ENCODE peak calls at places on chromosomes 12 and 14, in four cellular contexts. L, O, H and V are unnamed samples.

GRCh38 chr12:52043386-52044212 is 7.6 kb upstream of the NR4A1 start:
- DNase-seq in L (no peak), O (no peak), H (no peak), V (no peak)

GRCh38 chr14:77889971-77890442 is 90.1 kb downstream of the ADCK1 start:
- DNase-seq in L (no peak), O (peak; percentile 80), H (no peak), V (peak; percentile 13)

GRCh38 chr14:96279564-96279963 is 23.6 kb downstream of the BDKRB1 start:
- DNase-seq in L (no peak), O (no peak), H (no peak), V (no peak)

GRCh38 chr12:3168775-3169221 is 91.6 kb downstream of the TSPAN9 start:
- DNase-seq in L (no peak), O (peak; percentile 99), H (no peak), V (peak; percentile 85)

GRCh38 chr12:77833329-77833728 is 2.6 kb downstream of the NAV3 start:
- DNase-seq in L (no peak), O (no peak), H (no peak), V (no peak)

GRCh38 chr14:31926123-31926522 is 151.0 kb upstream of the ARHGAP5 start:
- DNase-seq in L (peak; percentile 35), O (peak; percentile 53), H (peak; percentile 60), V (no peak)

GRCh38 chr12:123546281-123546680 is 12.8 kb upstream of the RILPL1 start:
- DNase-seq in L (no peak), O (peak; percentile 40), H (no peak), V (no peak)

GRCh38 chr14:74628418-74628817 is 16.4 kb upstream of the LTBP2 start:
- DNase-seq in L (no peak), O (no peak), H (no peak), V (no peak)

GRCh38 chr14:53035796-53036195 is 84.9 kb upstream of the FERMT2 start:
- DNase-seq in L (no peak), O (peak; percentile 44), H (peak; percentile 20), V (no peak)

GRCh38 chr14:26370118-26370517 is 227.7 kb downstream of the NOVA1 start:
- DNase-seq in L (no peak), O (peak; percentile 4), H (peak; percentile 8), V (no peak)

GRCh38 chr12:26298785-26299621 is 103.6 kb downstream of the SSPN start:
- DNase-seq in L (peak; percentile 28), O (peak; percentile 83), H (peak; percentile 80), V (no peak)

GRCh38 chr14:91899213-91899612 is 31.9 kb upstream of the TC2N start:
- DNase-seq in L (no peak), O (no peak), H (no peak), V (no peak)

GRCh38 chr12:6961695-6962284 is 8.7 kb downstream of the PHB2 start:
- DNase-seq in L (peak; percentile 82), O (peak; percentile 77), H (peak; percentile 61), V (no peak)

GRCh38 chr12:97912943-97913342 is 450.3 kb downstream of the RMST start:
- DNase-seq in L (no peak), O (no peak), H (no peak), V (no peak)

GRCh38 chr14:68779761-68780323 is 13.0 kb downstream of the ZFP36L1 start:
- DNase-seq in L (no peak), O (peak; percentile 91), H (peak; percentile 55), V (no peak)

GRCh38 chr12:78559441-78559840 is 305.1 kb upstream of the SYT1 start:
- DNase-seq in L (no peak), O (peak; percentile 6), H (no peak), V (no peak)

GRCh38 chr12:113291586-113291985 is 43.3 kb downstream of the SLC8B1 start:
- DNase-seq in L (no peak), O (no peak), H (no peak), V (no peak)

GRCh38 chr12:54682674-54683073 is 34.5 kb upstream of the DCD start:
- DNase-seq in L (no peak), O (no peak), H (no peak), V (no peak)

GRCh38 chr14:78157855-78158436 is 12.2 kb upstream of the NRXN3 start:
- DNase-seq in L (peak; percentile 14), O (peak; percentile 1), H (no peak), V (no peak)

GRCh38 chr12:49470986-49471385 is 67.8 kb upstream of the KCNH3 start:
- DNase-seq in L (no peak), O (peak; percentile 23), H (no peak), V (no peak)

GRCh38 chr12:2268478-2269286 is 215.9 kb downstream of the CACNA1C start:
- DNase-seq in L (no peak), O (peak; percentile 81), H (no peak), V (peak; percentile 59)

GRCh38 chr12:123398177-123398916 is 14.4 kb downstream of the KMT5A start:
- DNase-seq in L (no peak), O (peak; percentile 37), H (peak; percentile 87), V (no peak)

GRCh38 chr12:31369712-31370521 is 44.0 kb upstream of the SINHCAF start:
- DNase-seq in L (no peak), O (peak; percentile 51), H (peak; percentile 60), V (no peak)

GRCh38 chr12:109510196-109510595 is 32.8 kb downstream of the UBE3B start:
- DNase-seq in L (no peak), O (no peak), H (no peak), V (no peak)

GRCh38 chr12:120639771-120640721 is at the start of gene CABP1:
- DNase-seq in L (peak; percentile 83), O (no peak), H (no peak), V (no peak)

GRCh38 chr12:68359669-68360068 is 27.5 kb upstream of the MDM1 start:
- DNase-seq in L (no peak), O (no peak), H (no peak), V (no peak)

GRCh38 chr12:22054155-22054554 is 8.1 kb downstream of the CMAS start:
- DNase-seq in L (no peak), O (no peak), H (no peak), V (no peak)

GRCh38 chr12:3820122-3820521 is 53.1 kb downstream of the PARP11 start:
- DNase-seq in L (no peak), O (peak; percentile 65), H (no peak), V (no peak)

GRCh38 chr14:51776102-51776894 is 84.1 kb upstream of the GNG2 start:
- DNase-seq in L (peak; percentile 34), O (peak; percentile 68), H (peak; percentile 58), V (no peak)

GRCh38 chr14:37608649-37609048 is 13.2 kb downstream of the TTC6 start:
- DNase-seq in L (no peak), O (no peak), H (no peak), V (no peak)

GRCh38 chr12:95700316-95700785 is 90.2 kb downstream of the NTN4 start:
- DNase-seq in L (no peak), O (peak; percentile 89), H (no peak), V (no peak)

GRCh38 chr14:69657961-69658360 is 46.6 kb downstream of the SUSD6 start:
- DNase-seq in L (no peak), O (peak; percentile 42), H (no peak), V (peak; percentile 55)

GRCh38 chr12:97921957-97922722 is 459.5 kb downstream of the RMST start:
- DNase-seq in L (no peak), O (no peak), H (peak; percentile 73), V (no peak)

GRCh38 chr14:85296466-85297210 is 233.3 kb upstream of the FLRT2 start:
- DNase-seq in L (no peak), O (peak; percentile 70), H (peak; percentile 67), V (no peak)

GRCh38 chr12:77218278-77218677 is 152.9 kb upstream of the E2F7 start:
- DNase-seq in L (no peak), O (no peak), H (no peak), V (no peak)

GRCh38 chr14:52119030-52119429 is 50.2 kb upstream of the NID2 start:
- DNase-seq in L (no peak), O (no peak), H (no peak), V (no peak)

GRCh38 chr12:109606261-109607028 is 32.9 kb downstream of the MVK start:
- DNase-seq in L (peak; percentile 20), O (no peak), H (no peak), V (no peak)

GRCh38 chr14:46048127-46048526 is 603.5 kb downstream of the RPL10L start:
- DNase-seq in L (no peak), O (peak; percentile 18), H (peak; percentile 53), V (peak; percentile 66)

GRCh38 chr12:12722351-12723146 is 5.4 kb downstream of the CDKN1B start:
- DNase-seq in L (no peak), O (peak; percentile 53), H (peak; percentile 81), V (no peak)

GRCh38 chr12:122026706-122027328 is 5.1 kb downstream of the BCL7A start:
- DNase-seq in L (no peak), O (no peak), H (no peak), V (no peak)

GRCh38 chr12:55812088-55812487 is 5.4 kb downstream of the SARNP start:
- DNase-seq in L (no peak), O (no peak), H (no peak), V (no peak)
- H4K20me1 ChIP-seq in L (peaks cover 25% of the 10 kb centered on the region), O (peaks cover 64% of the 10 kb centered on the region), H (peaks cover 11% of the 10 kb centered on the region), V (peaks cover 2% of the 10 kb centered on the region)

GRCh38 chr12:24226745-24227350 is 277.4 kb upstream of the SOX5 start:
- DNase-seq in L (no peak), O (peak; percentile 91), H (peak; percentile 95), V (peak; percentile 66)
- H3K27ac ChIP-seq in L (no peak overlapping the region), O (no peak overlapping the region), H (peak overlapping the region; percentile 80), V (peak overlapping the region; percentile 42)

GRCh38 chr12:130523208-130523607 is 185.5 kb downstream of the PIWIL1 start:
- DNase-seq in L (no peak), O (no peak), H (no peak), V (no peak)
- H3K9me1 ChIP-seq in L (peaks cover 5% of the 10 kb centered on the region), O (no peaks in the 10 kb centered on the region), H (no peaks in the 10 kb centered on the region), V (no peaks in the 10 kb centered on the region)

DNA sequence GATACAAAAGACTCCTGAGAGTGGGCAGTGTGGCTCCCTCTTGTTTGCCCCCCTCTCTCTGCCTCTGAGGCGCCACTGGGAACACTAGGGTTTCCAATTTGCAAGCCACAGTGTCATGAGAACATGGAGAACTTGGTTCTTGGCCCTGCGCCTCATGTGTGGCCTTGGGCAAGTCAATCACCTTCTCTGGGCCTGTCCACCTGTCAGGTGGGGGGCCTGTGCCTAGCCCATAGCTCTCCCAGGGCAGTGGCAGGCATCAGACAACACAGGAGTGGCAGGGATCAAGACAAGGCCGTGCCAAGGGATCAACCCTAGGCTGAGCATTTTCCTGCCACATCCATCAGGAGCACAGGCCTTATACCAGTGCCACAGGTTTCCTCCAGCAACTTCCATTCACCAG is 185.3 kb downstream of the CALM1 start:
- DNase-seq in L (no peak), O (no peak), H (no peak), V (no peak)
- H4K20me1 ChIP-seq in L (no peaks in the 10 kb centered on the region), O (no peaks in the 10 kb centered on the region), H (no peaks in the 10 kb centered on the region), V (no peaks in the 10 kb centered on the region)